ENCODE peak calls at places on chromosomes 4 and X, in eight cellular contexts. G, Z, R, W, L, H, O and A are unnamed samples. For H3K4me1, the result is how much of the 10 kb centered on the place peaks cover.

GRCh38 chr4:151644625-151645024 is 116.2 kb downstream of the GATB start:
- DNase-seq in G (peak), Z (no peak), R (no peak), W (no peak), L (no peak), H (peak), O (no peak), A (no peak)

GRCh38 chr4:76822294-76822693 is 75.7 kb downstream of the SOWAHB start:
- DNase-seq in G (no peak), Z (no peak), R (no peak), W (no peak), L (no peak), H (no peak), O (no peak), A (no peak)

GRCh38 chr4:88697113-88697512 is 516 bp downstream of the NAP1L5 start:
- DNase-seq in G (no peak), Z (no peak), R (no peak), W (no peak), L (peak), H (peak), O (peak), A (no peak)

GRCh38 chr4:81622028-81622427 is 150.3 kb upstream of the RASGEF1B start:
- DNase-seq in G (no peak), Z (no peak), R (no peak), W (no peak), L (no peak), H (no peak), O (no peak), A (no peak)

GRCh38 chrX:25028726-25029125 is 13.0 kb upstream of the ARX start:
- DNase-seq in G (no peak), Z (no peak), R (no peak), W (no peak), L (no peak), H (no peak), O (no peak), A (no peak)

GRCh38 chr4:142817442-142817841 is 28.7 kb downstream of the INPP4B start:
- DNase-seq in G (peak), Z (peak), R (no peak), W (no peak), L (no peak), H (no peak), O (no peak), A (no peak)

GRCh38 chr4:180799798-180800197 is 1443.4 kb upstream of the TENM3 start:
- DNase-seq in G (no peak), Z (no peak), R (no peak), W (no peak), L (no peak), H (no peak), O (no peak), A (no peak)

GRCh38 chrX:9785252-9785943 is 831 bp upstream of the SHROOM2 start:
- DNase-seq in G (no peak), Z (no peak), R (no peak), W (no peak), L (no peak), H (no peak), O (no peak), A (no peak)

GRCh38 chr4:48223633-48224295 is 45.9 kb downstream of the TEC start:
- DNase-seq in G (peak), Z (no peak), R (no peak), W (no peak), L (no peak), H (no peak), O (no peak), A (no peak)

GRCh38 chr4:122826596-122827257 is at the start of gene FGF2:
- DNase-seq in G (no peak), Z (peak), R (peak), W (no peak), L (peak), H (peak), O (peak), A (peak)

GRCh38 chr4:181966084-181966483 is 277.1 kb upstream of the TENM3 start:
- DNase-seq in G (no peak), Z (no peak), R (no peak), W (no peak), L (no peak), H (no peak), O (no peak), A (no peak)

GRCh38 chrX:44906542-44906941 is 33.6 kb downstream of the KDM6A start:
- DNase-seq in G (no peak), Z (no peak), R (no peak), W (no peak), L (no peak), H (no peak), O (no peak), A (no peak)
- H3K4me1 ChIP-seq in G (under half), Z (under half), R (under half), W (under half), L (under half), H (under half), O (under half), A (half or more)

DNA sequence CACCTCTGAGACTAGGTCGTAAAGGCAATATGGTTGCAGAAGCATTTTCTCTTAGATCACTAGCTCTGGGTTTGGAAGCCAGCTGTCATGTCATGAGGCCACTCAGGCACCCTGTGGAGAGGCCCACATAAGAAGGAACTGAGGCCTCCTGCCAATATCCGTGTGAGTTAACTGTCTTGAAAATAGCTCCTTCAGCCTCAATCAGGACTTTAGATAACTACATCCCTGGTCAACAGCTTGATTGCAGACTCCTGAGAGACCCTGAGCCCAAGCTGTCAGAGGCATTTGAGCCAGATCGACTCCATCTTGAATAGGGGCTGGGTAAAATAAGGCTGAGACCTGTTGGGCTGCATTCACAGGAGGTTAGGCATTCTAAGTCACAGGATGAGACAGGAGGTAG is 15.1 kb upstream of the REPS2 start:
- DNase-seq in G (no peak), Z (no peak), R (no peak), W (no peak), L (no peak), H (no peak), O (no peak), A (no peak)
- TF ChIP-seq POLR2AphosphoS5 in G (no peak), Z (no peak), R (no peak), W (no peak), L (no peak), H (no peak), O (no peak), A (no peak)

GRCh38 chr4:152970102-152970820 is 34.1 kb downstream of the FHDC1 start:
- DNase-seq in G (no peak), Z (no peak), R (no peak), W (no peak), L (no peak), H (peak), O (no peak), A (no peak)
- H3K4me1 ChIP-seq in G (under half), Z (under half), R (under half), W (under half), L (under half), H (under half), O (under half), A (under half)

GRCh38 chr4:145531193-145531592 is 49.5 kb downstream of the SMAD1 start:
- DNase-seq in G (no peak), Z (no peak), R (no peak), W (no peak), L (no peak), H (no peak), O (peak), A (no peak)
- TF ChIP-seq POLR2AphosphoS5 in G (no peak), Z (no peak), R (no peak), W (no peak), L (no peak), H (no peak), O (no peak), A (no peak)

GRCh38 chr4:1045595-1046201 is 34.3 kb downstream of the FGFRL1 start:
- DNase-seq in G (no peak), Z (no peak), R (no peak), W (no peak), L (peak), H (no peak), O (no peak), A (no peak)
- H3K4me1 ChIP-seq in G (half or more), Z (under half), R (half or more), W (under half), L (under half), H (under half), O (under half), A (half or more)

DNA sequence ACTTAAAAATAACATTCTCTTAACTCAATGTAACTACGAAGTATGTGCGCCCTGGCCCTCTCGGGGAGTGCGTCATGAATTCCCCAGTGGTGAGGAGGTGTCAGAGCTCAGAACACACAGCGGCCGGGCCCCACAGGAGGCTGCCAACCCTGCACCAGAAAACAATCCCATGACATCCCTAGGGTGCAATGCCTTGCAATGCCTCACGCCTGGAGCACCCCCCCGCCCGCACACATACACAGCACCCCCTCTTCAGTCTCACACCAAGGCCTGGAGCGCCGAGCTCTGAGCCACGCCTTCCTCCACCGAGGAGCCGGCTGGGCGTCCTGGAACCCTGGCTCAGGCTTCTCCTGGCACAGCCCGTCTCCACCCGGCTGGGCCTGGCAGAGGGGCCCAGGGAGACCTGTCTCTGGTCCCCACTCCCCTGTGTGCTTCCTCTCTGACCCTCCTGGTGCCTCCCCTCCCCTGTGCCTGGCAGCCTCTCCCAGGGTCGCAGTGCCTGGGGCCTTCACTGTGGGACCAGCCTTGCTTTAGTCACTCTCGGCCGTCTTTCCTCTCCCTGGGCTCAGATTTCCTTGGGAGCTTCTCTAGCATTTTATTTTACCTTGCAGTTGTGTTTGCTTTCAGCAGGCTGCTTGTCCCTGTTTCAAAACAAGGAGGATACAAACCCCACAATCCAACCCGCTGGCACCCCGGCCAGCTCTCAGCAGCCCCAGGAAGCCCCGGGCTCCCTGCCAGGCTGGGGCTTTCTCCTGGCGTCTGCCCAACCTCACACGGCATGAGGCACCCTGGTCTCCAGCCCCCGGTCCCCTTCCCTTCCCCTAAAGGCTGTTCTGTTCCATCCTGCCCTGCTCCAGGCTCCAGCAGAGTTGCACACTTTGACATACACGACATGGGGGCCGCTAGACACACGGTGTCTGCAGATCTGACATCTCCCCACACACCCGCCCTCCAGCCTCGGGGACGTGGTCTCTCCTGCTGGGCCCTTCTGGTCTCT is 108.0 kb upstream of the ADRA2C start:
- DNase-seq in G (no peak), Z (no peak), R (no peak), W (no peak), L (no peak), H (no peak), O (no peak), A (no peak)
- TF ChIP-seq POLR2AphosphoS5 in G (no peak), Z (no peak), R (no peak), W (peak), L (no peak), H (no peak), O (no peak), A (no peak)

GRCh38 chr4:128819082-128819742 is 9.7 kb downstream of the JADE1 start:
- DNase-seq in G (no peak), Z (no peak), R (no peak), W (no peak), L (no peak), H (no peak), O (no peak), A (no peak)

GRCh38 chr4:128821151-128821550 is 11.7 kb downstream of the JADE1 start:
- DNase-seq in G (no peak), Z (no peak), R (no peak), W (no peak), L (no peak), H (no peak), O (no peak), A (no peak)

GRCh38 chr4:128820631-128821119 is 11.2 kb downstream of the JADE1 start:
- DNase-seq in G (no peak), Z (no peak), R (no peak), W (no peak), L (no peak), H (no peak), O (no peak), A (no peak)

GRCh38 chr4:128825226-128825625 is 15.7 kb downstream of the JADE1 start:
- DNase-seq in G (peak), Z (no peak), R (no peak), W (no peak), L (no peak), H (no peak), O (peak), A (no peak)

DNA sequence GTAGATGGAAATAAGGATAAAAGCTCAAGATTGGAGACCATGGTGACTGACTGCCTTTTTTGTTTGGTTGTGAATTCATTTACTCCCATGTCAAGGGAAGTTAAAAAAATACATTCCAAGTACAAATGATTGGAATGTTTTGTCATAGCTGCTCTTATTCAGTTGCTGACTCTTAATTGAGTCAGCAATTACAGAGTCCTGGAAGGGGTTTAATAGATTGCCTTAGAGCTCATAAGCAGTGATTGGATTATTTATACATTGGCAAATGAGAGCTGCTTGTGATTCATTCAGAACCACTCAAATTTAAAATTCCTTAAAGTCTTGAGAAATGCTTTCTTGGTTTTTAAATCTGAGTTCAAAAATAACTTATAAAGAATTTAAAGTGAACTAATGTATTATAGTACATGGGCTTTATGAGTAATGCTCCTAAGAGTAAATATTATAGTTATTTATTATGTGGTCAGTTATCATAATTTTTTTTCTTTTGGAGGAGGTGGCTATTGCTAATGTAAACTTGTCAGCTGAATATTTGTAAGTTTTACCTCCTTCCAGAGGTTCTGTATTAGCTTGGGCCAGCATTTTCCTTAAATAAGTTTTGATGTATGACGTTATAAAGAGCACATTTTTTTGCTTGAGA is 13.6 kb downstream of the JADE1 start:
- DNase-seq in G (peak), Z (no peak), R (no peak), W (no peak), L (no peak), H (peak), O (no peak), A (no peak)
- H3K4me1 ChIP-seq in G (under half), Z (under half), R (under half), W (under half), L (half or more), H (under half), O (under half), A (under half)

GRCh38 chr4:53651142-53651720 is 59.9 kb upstream of the LNX1 start:
- DNase-seq in G (no peak), Z (peak), R (no peak), W (no peak), L (no peak), H (no peak), O (peak), A (peak)

GRCh38 chr4:53658029-53658428 is 66.7 kb upstream of the LNX1 start:
- DNase-seq in G (no peak), Z (no peak), R (no peak), W (no peak), L (no peak), H (no peak), O (no peak), A (no peak)

GRCh38 chr4:53656421-53656981 is 65.2 kb upstream of the LNX1 start:
- DNase-seq in G (no peak), Z (no peak), R (no peak), W (no peak), L (peak), H (no peak), O (no peak), A (no peak)

GRCh38 chr4:53653484-53654053 is 62.3 kb upstream of the LNX1 start:
- DNase-seq in G (no peak), Z (peak), R (no peak), W (no peak), L (no peak), H (peak), O (peak), A (peak)

GRCh38 chr4:53654300-53654758 is 63.0 kb upstream of the LNX1 start:
- DNase-seq in G (no peak), Z (peak), R (no peak), W (no peak), L (no peak), H (no peak), O (no peak), A (peak)
- TF ChIP-seq POLR2AphosphoS5 in G (no peak), Z (peak), R (no peak), W (peak), L (no peak), H (no peak), O (no peak), A (no peak)